ENCODE peak calls at places on chromosome 11, in eight cellular contexts. One of them, this sample, is unnamed.

GRCh38 chr11:28481673-28482480 is 373.7 kb downstream of the METTL15 start:
- DNase-seq in epithelial cell of esophagus: no peak
- DNase-seq in cardiac fibroblast: no peak
- DNase-seq in activated CD8-positive, alpha-beta memory T cell treated with anti-CD3 and anti-CD28 coated beads for 1 hour: no peak
- DNase-seq in fibroblast of lung: no peak
- DNase-seq in stimulated activated CD8-positive, alpha-beta memory T cell treated with anti-CD3 and anti-CD28 coated beads, Interleukin-15, amount 100 ng/mL, for 4 hours: no peak
- DNase-seq in NAMALWA: no peak
- DNase-seq in left cardiac atrium: no peak
- DNase-seq in this sample: no peak

GRCh38 chr11:126607374-126607773 is 251.9 kb downstream of the ST3GAL4 start:
- DNase-seq in cardiac fibroblast: peak
- DNase-seq in epithelial cell of esophagus: peak
- DNase-seq in activated CD8-positive, alpha-beta memory T cell treated with anti-CD3 and anti-CD28 coated beads for 1 hour: no peak
- DNase-seq in NAMALWA: peak
- DNase-seq in stimulated activated CD8-positive, alpha-beta memory T cell treated with anti-CD3 and anti-CD28 coated beads, Interleukin-15, amount 100 ng/mL, for 4 hours: no peak
- DNase-seq in left cardiac atrium: peak
- DNase-seq in fibroblast of lung: peak
- DNase-seq in this sample: peak

GRCh38 chr11:106031210-106031845 is 9.3 kb upstream of the MSANTD4 start:
- DNase-seq in epithelial cell of esophagus: peak
- DNase-seq in left cardiac atrium: no peak
- DNase-seq in stimulated activated CD8-positive, alpha-beta memory T cell treated with anti-CD3 and anti-CD28 coated beads, Interleukin-15, amount 100 ng/mL, for 4 hours: no peak
- DNase-seq in cardiac fibroblast: peak
- DNase-seq in fibroblast of lung: peak
- DNase-seq in activated CD8-positive, alpha-beta memory T cell treated with anti-CD3 and anti-CD28 coated beads for 1 hour: no peak
- DNase-seq in NAMALWA: no peak
- DNase-seq in this sample: no peak

GRCh38 chr11:26976389-26976788 is 17.5 kb upstream of the FIBIN start:
- DNase-seq in left cardiac atrium: no peak
- DNase-seq in activated CD8-positive, alpha-beta memory T cell treated with anti-CD3 and anti-CD28 coated beads for 1 hour: no peak
- DNase-seq in fibroblast of lung: peak
- DNase-seq in epithelial cell of esophagus: peak
- DNase-seq in stimulated activated CD8-positive, alpha-beta memory T cell treated with anti-CD3 and anti-CD28 coated beads, Interleukin-15, amount 100 ng/mL, for 4 hours: no peak
- DNase-seq in cardiac fibroblast: peak
- DNase-seq in NAMALWA: no peak
- DNase-seq in this sample: no peak

GRCh38 chr11:91158297-91158696 is 935.4 kb upstream of the CHORDC1 start:
- DNase-seq in fibroblast of lung: no peak
- DNase-seq in NAMALWA: no peak
- DNase-seq in epithelial cell of esophagus: no peak
- DNase-seq in stimulated activated CD8-positive, alpha-beta memory T cell treated with anti-CD3 and anti-CD28 coated beads, Interleukin-15, amount 100 ng/mL, for 4 hours: no peak
- DNase-seq in cardiac fibroblast: no peak
- DNase-seq in left cardiac atrium: no peak
- DNase-seq in activated CD8-positive, alpha-beta memory T cell treated with anti-CD3 and anti-CD28 coated beads for 1 hour: no peak
- DNase-seq in this sample: no peak

GRCh38 chr11:36622431-36623136 is 24.5 kb upstream of the RAG2 start:
- DNase-seq in activated CD8-positive, alpha-beta memory T cell treated with anti-CD3 and anti-CD28 coated beads for 1 hour: no peak
- DNase-seq in left cardiac atrium: no peak
- DNase-seq in NAMALWA: peak
- DNase-seq in epithelial cell of esophagus: peak
- DNase-seq in fibroblast of lung: peak
- DNase-seq in cardiac fibroblast: peak
- DNase-seq in stimulated activated CD8-positive, alpha-beta memory T cell treated with anti-CD3 and anti-CD28 coated beads, Interleukin-15, amount 100 ng/mL, for 4 hours: no peak
- DNase-seq in this sample: peak

GRCh38 chr11:19558189-19558986 is 154.2 kb upstream of the NAV2 start:
- DNase-seq in NAMALWA: no peak
- DNase-seq in epithelial cell of esophagus: no peak
- DNase-seq in left cardiac atrium: no peak
- DNase-seq in fibroblast of lung: no peak
- DNase-seq in activated CD8-positive, alpha-beta memory T cell treated with anti-CD3 and anti-CD28 coated beads for 1 hour: no peak
- DNase-seq in cardiac fibroblast: no peak
- DNase-seq in stimulated activated CD8-positive, alpha-beta memory T cell treated with anti-CD3 and anti-CD28 coated beads, Interleukin-15, amount 100 ng/mL, for 4 hours: no peak
- DNase-seq in this sample: no peak

GRCh38 chr11:100999756-101000155 is 129.9 kb downstream of the PGR start:
- DNase-seq in NAMALWA: no peak
- DNase-seq in fibroblast of lung: no peak
- DNase-seq in left cardiac atrium: no peak
- DNase-seq in epithelial cell of esophagus: no peak
- DNase-seq in stimulated activated CD8-positive, alpha-beta memory T cell treated with anti-CD3 and anti-CD28 coated beads, Interleukin-15, amount 100 ng/mL, for 4 hours: no peak
- DNase-seq in activated CD8-positive, alpha-beta memory T cell treated with anti-CD3 and anti-CD28 coated beads for 1 hour: no peak
- DNase-seq in cardiac fibroblast: no peak
- DNase-seq in this sample: no peak

GRCh38 chr11:73270089-73270854 is 1.9 kb upstream of the P2RY6 start:
- DNase-seq in left cardiac atrium: no peak
- DNase-seq in stimulated activated CD8-positive, alpha-beta memory T cell treated with anti-CD3 and anti-CD28 coated beads, Interleukin-15, amount 100 ng/mL, for 4 hours: no peak
- DNase-seq in cardiac fibroblast: no peak
- DNase-seq in epithelial cell of esophagus: no peak
- DNase-seq in fibroblast of lung: no peak
- DNase-seq in NAMALWA: peak
- DNase-seq in activated CD8-positive, alpha-beta memory T cell treated with anti-CD3 and anti-CD28 coated beads for 1 hour: no peak
- DNase-seq in this sample: no peak

GRCh38 chr11:106152824-106153223 is 75.4 kb downstream of the AASDHPPT start:
- DNase-seq in epithelial cell of esophagus: peak
- DNase-seq in fibroblast of lung: peak
- DNase-seq in cardiac fibroblast: peak
- DNase-seq in left cardiac atrium: no peak
- DNase-seq in activated CD8-positive, alpha-beta memory T cell treated with anti-CD3 and anti-CD28 coated beads for 1 hour: no peak
- DNase-seq in NAMALWA: no peak
- DNase-seq in stimulated activated CD8-positive, alpha-beta memory T cell treated with anti-CD3 and anti-CD28 coated beads, Interleukin-15, amount 100 ng/mL, for 4 hours: no peak
- DNase-seq in this sample: no peak

GRCh38 chr11:103920449-103920848 is 116.0 kb upstream of the DDI1 start:
- DNase-seq in stimulated activated CD8-positive, alpha-beta memory T cell treated with anti-CD3 and anti-CD28 coated beads, Interleukin-15, amount 100 ng/mL, for 4 hours: no peak
- DNase-seq in epithelial cell of esophagus: peak
- DNase-seq in left cardiac atrium: no peak
- DNase-seq in NAMALWA: no peak
- DNase-seq in cardiac fibroblast: peak
- DNase-seq in activated CD8-positive, alpha-beta memory T cell treated with anti-CD3 and anti-CD28 coated beads for 1 hour: no peak
- DNase-seq in fibroblast of lung: peak
- DNase-seq in this sample: no peak

GRCh38 chr11:57276857-57277505 is 39.9 kb upstream of the APLNR start:
- DNase-seq in activated CD8-positive, alpha-beta memory T cell treated with anti-CD3 and anti-CD28 coated beads for 1 hour: no peak
- DNase-seq in stimulated activated CD8-positive, alpha-beta memory T cell treated with anti-CD3 and anti-CD28 coated beads, Interleukin-15, amount 100 ng/mL, for 4 hours: no peak
- DNase-seq in cardiac fibroblast: peak
- DNase-seq in NAMALWA: peak
- DNase-seq in epithelial cell of esophagus: peak
- DNase-seq in left cardiac atrium: no peak
- DNase-seq in fibroblast of lung: no peak
- DNase-seq in this sample: no peak

GRCh38 chr11:21121991-21122390 is 452.6 kb downstream of the NELL1 start:
- DNase-seq in stimulated activated CD8-positive, alpha-beta memory T cell treated with anti-CD3 and anti-CD28 coated beads, Interleukin-15, amount 100 ng/mL, for 4 hours: no peak
- DNase-seq in epithelial cell of esophagus: no peak
- DNase-seq in left cardiac atrium: no peak
- DNase-seq in activated CD8-positive, alpha-beta memory T cell treated with anti-CD3 and anti-CD28 coated beads for 1 hour: no peak
- DNase-seq in cardiac fibroblast: no peak
- DNase-seq in NAMALWA: no peak
- DNase-seq in fibroblast of lung: no peak
- DNase-seq in this sample: no peak

GRCh38 chr11:93054881-93055280 is 85.4 kb downstream of the MTNR1B start:
- DNase-seq in fibroblast of lung: peak
- DNase-seq in NAMALWA: no peak
- DNase-seq in epithelial cell of esophagus: peak
- DNase-seq in activated CD8-positive, alpha-beta memory T cell treated with anti-CD3 and anti-CD28 coated beads for 1 hour: no peak
- DNase-seq in left cardiac atrium: no peak
- DNase-seq in stimulated activated CD8-positive, alpha-beta memory T cell treated with anti-CD3 and anti-CD28 coated beads, Interleukin-15, amount 100 ng/mL, for 4 hours: no peak
- DNase-seq in cardiac fibroblast: peak
- DNase-seq in this sample: peak

GRCh38 chr11:60625262-60625661 is 74.2 kb upstream of the MS4A8 start:
- DNase-seq in stimulated activated CD8-positive, alpha-beta memory T cell treated with anti-CD3 and anti-CD28 coated beads, Interleukin-15, amount 100 ng/mL, for 4 hours: no peak
- DNase-seq in fibroblast of lung: peak
- DNase-seq in left cardiac atrium: no peak
- DNase-seq in epithelial cell of esophagus: peak
- DNase-seq in NAMALWA: peak
- DNase-seq in cardiac fibroblast: peak
- DNase-seq in activated CD8-positive, alpha-beta memory T cell treated with anti-CD3 and anti-CD28 coated beads for 1 hour: no peak
- DNase-seq in this sample: no peak

GRCh38 chr11:12862761-12863469 is 146.2 kb upstream of the RASSF10 start:
- DNase-seq in left cardiac atrium: peak
- DNase-seq in fibroblast of lung: peak
- DNase-seq in NAMALWA: no peak
- DNase-seq in stimulated activated CD8-positive, alpha-beta memory T cell treated with anti-CD3 and anti-CD28 coated beads, Interleukin-15, amount 100 ng/mL, for 4 hours: no peak
- DNase-seq in cardiac fibroblast: peak
- DNase-seq in epithelial cell of esophagus: peak
- DNase-seq in activated CD8-positive, alpha-beta memory T cell treated with anti-CD3 and anti-CD28 coated beads for 1 hour: no peak
- DNase-seq in this sample: peak

GRCh38 chr11:73957654-73958361 is 7.0 kb downstream of the DNAJB13 start:
- DNase-seq in left cardiac atrium: no peak
- DNase-seq in activated CD8-positive, alpha-beta memory T cell treated with anti-CD3 and anti-CD28 coated beads for 1 hour: no peak
- DNase-seq in NAMALWA: no peak
- DNase-seq in epithelial cell of esophagus: no peak
- DNase-seq in stimulated activated CD8-positive, alpha-beta memory T cell treated with anti-CD3 and anti-CD28 coated beads, Interleukin-15, amount 100 ng/mL, for 4 hours: no peak
- DNase-seq in fibroblast of lung: no peak
- DNase-seq in cardiac fibroblast: no peak
- DNase-seq in this sample: no peak

GRCh38 chr11:65170058-65170534 is at the start of gene SPDYC:
- DNase-seq in left cardiac atrium: no peak
- DNase-seq in stimulated activated CD8-positive, alpha-beta memory T cell treated with anti-CD3 and anti-CD28 coated beads, Interleukin-15, amount 100 ng/mL, for 4 hours: no peak
- DNase-seq in fibroblast of lung: no peak
- DNase-seq in NAMALWA: no peak
- DNase-seq in cardiac fibroblast: no peak
- DNase-seq in epithelial cell of esophagus: no peak
- DNase-seq in activated CD8-positive, alpha-beta memory T cell treated with anti-CD3 and anti-CD28 coated beads for 1 hour: no peak
- DNase-seq in this sample: no peak

GRCh38 chr11:10441652-10442503 is 13.2 kb upstream of the AMPD3 start:
- DNase-seq in cardiac fibroblast: no peak
- DNase-seq in fibroblast of lung: peak
- DNase-seq in activated CD8-positive, alpha-beta memory T cell treated with anti-CD3 and anti-CD28 coated beads for 1 hour: no peak
- DNase-seq in epithelial cell of esophagus: peak
- DNase-seq in NAMALWA: peak
- DNase-seq in left cardiac atrium: no peak
- DNase-seq in stimulated activated CD8-positive, alpha-beta memory T cell treated with anti-CD3 and anti-CD28 coated beads, Interleukin-15, amount 100 ng/mL, for 4 hours: no peak
- DNase-seq in this sample: no peak

This sample was measured in ACHN.